ENCODE peak calls at places on chromosome X, in seven cellular contexts. One of them, this sample, is unnamed.

GRCh38 chrX:2870650-2871049 is 41.9 kb downstream of the GYG2 start:
- DNase-seq in GM04503: no peak
- DNase-seq in NCI-H510A: no peak
- DNase-seq in fibroblast of mammary gland: no peak
- DNase-seq in iPS-NIHi11: no peak
- DNase-seq in stimulated activated CD4-positive, alpha-beta T cell treated with anti-CD3 and anti-CD28 coated beads, Interleukin-2, amount 100 ng/mL, for 24 hours: no peak
- DNase-seq in NCI-H69: no peak
- DNase-seq in this sample: no peak

GRCh38 chrX:155046129-155046810 is 19.6 kb downstream of the FUNDC2 start:
- DNase-seq in NCI-H510A: no peak
- DNase-seq in iPS-NIHi11: no peak
- DNase-seq in NCI-H69: no peak
- DNase-seq in stimulated activated CD4-positive, alpha-beta T cell treated with anti-CD3 and anti-CD28 coated beads, Interleukin-2, amount 100 ng/mL, for 24 hours: no peak
- DNase-seq in fibroblast of mammary gland: no peak
- DNase-seq in GM04503: no peak
- DNase-seq in this sample: no peak

GRCh38 chrX:129678176-129678880 is 23.6 kb upstream of the APLN start:
- DNase-seq in iPS-NIHi11: peak; percentile 57
- DNase-seq in NCI-H510A: peak; percentile 59
- DNase-seq in stimulated activated CD4-positive, alpha-beta T cell treated with anti-CD3 and anti-CD28 coated beads, Interleukin-2, amount 100 ng/mL, for 24 hours: peak; percentile 46
- DNase-seq in NCI-H69: peak; percentile 87
- DNase-seq in GM04503: no peak
- DNase-seq in fibroblast of mammary gland: no peak
- DNase-seq in this sample: peak; percentile 65

GRCh38 chrX:54920610-54921426 is at the start of gene TRO:
- DNase-seq in stimulated activated CD4-positive, alpha-beta T cell treated with anti-CD3 and anti-CD28 coated beads, Interleukin-2, amount 100 ng/mL, for 24 hours: peak; percentile 5
- DNase-seq in fibroblast of mammary gland: no peak
- DNase-seq in NCI-H69: peak; percentile 63
- DNase-seq in iPS-NIHi11: peak; percentile 53
- DNase-seq in NCI-H510A: no peak
- DNase-seq in GM04503: no peak
- DNase-seq in this sample: no peak

GRCh38 chrX:140733766-140734342 is 24.3 kb downstream of the LINC00632 start:
- DNase-seq in NCI-H69: peak; percentile 48
- DNase-seq in iPS-NIHi11: peak; percentile 42
- DNase-seq in stimulated activated CD4-positive, alpha-beta T cell treated with anti-CD3 and anti-CD28 coated beads, Interleukin-2, amount 100 ng/mL, for 24 hours: no peak
- DNase-seq in NCI-H510A: no peak
- DNase-seq in fibroblast of mammary gland: peak; percentile 68
- DNase-seq in GM04503: peak; percentile 4
- DNase-seq in this sample: peak; percentile 15

GRCh38 chrX:68186552-68187262 is 246.6 kb downstream of the OPHN1 start:
- DNase-seq in NCI-H510A: no peak
- DNase-seq in GM04503: no peak
- DNase-seq in NCI-H69: no peak
- DNase-seq in fibroblast of mammary gland: peak; percentile 46
- DNase-seq in iPS-NIHi11: no peak
- DNase-seq in stimulated activated CD4-positive, alpha-beta T cell treated with anti-CD3 and anti-CD28 coated beads, Interleukin-2, amount 100 ng/mL, for 24 hours: no peak
- DNase-seq in this sample: no peak

GRCh38 chrX:4805559-4805958 is 1092.1 kb upstream of the PRKX start:
- DNase-seq in NCI-H69: no peak
- DNase-seq in NCI-H510A: no peak
- DNase-seq in GM04503: no peak
- DNase-seq in stimulated activated CD4-positive, alpha-beta T cell treated with anti-CD3 and anti-CD28 coated beads, Interleukin-2, amount 100 ng/mL, for 24 hours: no peak
- DNase-seq in fibroblast of mammary gland: no peak
- DNase-seq in iPS-NIHi11: no peak
- DNase-seq in this sample: no peak

GRCh38 chrX:77442728-77443127 is 4.5 kb upstream of the FGF16 start:
- DNase-seq in stimulated activated CD4-positive, alpha-beta T cell treated with anti-CD3 and anti-CD28 coated beads, Interleukin-2, amount 100 ng/mL, for 24 hours: no peak
- DNase-seq in iPS-NIHi11: no peak
- DNase-seq in GM04503: peak; percentile 36
- DNase-seq in NCI-H510A: no peak
- DNase-seq in NCI-H69: no peak
- DNase-seq in fibroblast of mammary gland: peak; percentile 79
- DNase-seq in this sample: no peak

GRCh38 chrX:153521034-153521433 is 3.6 kb downstream of the ATP2B3 start:
- DNase-seq in NCI-H510A: no peak
- DNase-seq in NCI-H69: peak; percentile 93
- DNase-seq in iPS-NIHi11: no peak
- DNase-seq in GM04503: no peak
- DNase-seq in fibroblast of mammary gland: peak; percentile 39
- DNase-seq in stimulated activated CD4-positive, alpha-beta T cell treated with anti-CD3 and anti-CD28 coated beads, Interleukin-2, amount 100 ng/mL, for 24 hours: no peak
- DNase-seq in this sample: no peak

GRCh38 chrX:16215660-16216059 is 48.4 kb downstream of the MAGEB17 start:
- DNase-seq in NCI-H510A: no peak
- DNase-seq in stimulated activated CD4-positive, alpha-beta T cell treated with anti-CD3 and anti-CD28 coated beads, Interleukin-2, amount 100 ng/mL, for 24 hours: no peak
- DNase-seq in fibroblast of mammary gland: no peak
- DNase-seq in GM04503: no peak
- DNase-seq in iPS-NIHi11: peak; percentile 25
- DNase-seq in NCI-H69: no peak
- DNase-seq in this sample: no peak

GRCh38 chrX:108131471-108131870 is 39.9 kb downstream of the ATG4A start:
- DNase-seq in stimulated activated CD4-positive, alpha-beta T cell treated with anti-CD3 and anti-CD28 coated beads, Interleukin-2, amount 100 ng/mL, for 24 hours: no peak
- DNase-seq in NCI-H510A: no peak
- DNase-seq in iPS-NIHi11: no peak
- DNase-seq in fibroblast of mammary gland: no peak
- DNase-seq in GM04503: no peak
- DNase-seq in NCI-H69: no peak
- DNase-seq in this sample: no peak

GRCh38 chrX:134929813-134930212 is 61.0 kb upstream of the SMIM10 start:
- DNase-seq in NCI-H510A: no peak
- DNase-seq in stimulated activated CD4-positive, alpha-beta T cell treated with anti-CD3 and anti-CD28 coated beads, Interleukin-2, amount 100 ng/mL, for 24 hours: no peak
- DNase-seq in NCI-H69: no peak
- DNase-seq in fibroblast of mammary gland: no peak
- DNase-seq in iPS-NIHi11: no peak
- DNase-seq in GM04503: no peak
- DNase-seq in this sample: no peak

GRCh38 chrX:9816094-9816700 is 30.0 kb downstream of the SHROOM2 start:
- DNase-seq in NCI-H510A: no peak
- DNase-seq in GM04503: no peak
- DNase-seq in stimulated activated CD4-positive, alpha-beta T cell treated with anti-CD3 and anti-CD28 coated beads, Interleukin-2, amount 100 ng/mL, for 24 hours: no peak
- DNase-seq in iPS-NIHi11: no peak
- DNase-seq in NCI-H69: peak; percentile 15
- DNase-seq in fibroblast of mammary gland: no peak
- DNase-seq in this sample: no peak

GRCh38 chrX:12891915-12892506 is 14.4 kb upstream of the TLR8 start:
- DNase-seq in NCI-H69: no peak
- DNase-seq in stimulated activated CD4-positive, alpha-beta T cell treated with anti-CD3 and anti-CD28 coated beads, Interleukin-2, amount 100 ng/mL, for 24 hours: no peak
- DNase-seq in GM04503: no peak
- DNase-seq in fibroblast of mammary gland: no peak
- DNase-seq in NCI-H510A: no peak
- DNase-seq in iPS-NIHi11: no peak
- DNase-seq in this sample: no peak

GRCh38 chrX:68708503-68709290 is 61.2 kb downstream of the STARD8 start:
- DNase-seq in NCI-H510A: no peak
- DNase-seq in iPS-NIHi11: no peak
- DNase-seq in stimulated activated CD4-positive, alpha-beta T cell treated with anti-CD3 and anti-CD28 coated beads, Interleukin-2, amount 100 ng/mL, for 24 hours: no peak
- DNase-seq in GM04503: no peak
- DNase-seq in NCI-H69: no peak
- DNase-seq in fibroblast of mammary gland: no peak
- DNase-seq in this sample: no peak

GRCh38 chrX:129540068-129540653 is at the start of gene OCRL:
- DNase-seq in stimulated activated CD4-positive, alpha-beta T cell treated with anti-CD3 and anti-CD28 coated beads, Interleukin-2, amount 100 ng/mL, for 24 hours: peak; percentile 68
- DNase-seq in NCI-H69: peak; percentile 82
- DNase-seq in fibroblast of mammary gland: peak; percentile 59
- DNase-seq in NCI-H510A: peak; percentile 30
- DNase-seq in iPS-NIHi11: peak; percentile 76
- DNase-seq in GM04503: no peak
- DNase-seq in this sample: peak; percentile 80

GRCh38 chrX:39475372-39475771 is 622.4 kb downstream of the BCOR start:
- DNase-seq in fibroblast of mammary gland: no peak
- DNase-seq in NCI-H510A: no peak
- DNase-seq in GM04503: no peak
- DNase-seq in stimulated activated CD4-positive, alpha-beta T cell treated with anti-CD3 and anti-CD28 coated beads, Interleukin-2, amount 100 ng/mL, for 24 hours: no peak
- DNase-seq in NCI-H69: peak; percentile 38
- DNase-seq in iPS-NIHi11: no peak
- DNase-seq in this sample: no peak

GRCh38 chrX:66022742-66023725 is 16.8 kb downstream of the VSIG4 start:
- DNase-seq in iPS-NIHi11: peak; percentile 16
- DNase-seq in NCI-H69: no peak
- DNase-seq in stimulated activated CD4-positive, alpha-beta T cell treated with anti-CD3 and anti-CD28 coated beads, Interleukin-2, amount 100 ng/mL, for 24 hours: no peak
- DNase-seq in fibroblast of mammary gland: no peak
- DNase-seq in GM04503: no peak
- DNase-seq in NCI-H510A: no peak
- DNase-seq in this sample: no peak

GRCh38 chrX:856901-857300 is 226.3 kb downstream of the SHOX start:
- DNase-seq in NCI-H69: no peak
- DNase-seq in iPS-NIHi11: no peak
- DNase-seq in fibroblast of mammary gland: no peak
- DNase-seq in stimulated activated CD4-positive, alpha-beta T cell treated with anti-CD3 and anti-CD28 coated beads, Interleukin-2, amount 100 ng/mL, for 24 hours: no peak
- DNase-seq in GM04503: no peak
- DNase-seq in NCI-H510A: no peak
- DNase-seq in this sample: no peak

GRCh38 chrX:109709129-109709631 is 23.9 kb downstream of the ACSL4 start:
- DNase-seq in GM04503: no peak
- DNase-seq in NCI-H510A: no peak
- DNase-seq in stimulated activated CD4-positive, alpha-beta T cell treated with anti-CD3 and anti-CD28 coated beads, Interleukin-2, amount 100 ng/mL, for 24 hours: no peak
- DNase-seq in fibroblast of mammary gland: peak; percentile 64
- DNase-seq in NCI-H69: no peak
- DNase-seq in iPS-NIHi11: peak; percentile 1
- DNase-seq in this sample: no peak

GRCh38 chrX:119984652-119985051 is 41.1 kb upstream of the NKAP start:
- DNase-seq in iPS-NIHi11: no peak
- DNase-seq in stimulated activated CD4-positive, alpha-beta T cell treated with anti-CD3 and anti-CD28 coated beads, Interleukin-2, amount 100 ng/mL, for 24 hours: no peak
- DNase-seq in NCI-H69: peak; percentile 50
- DNase-seq in fibroblast of mammary gland: no peak
- DNase-seq in GM04503: no peak
- DNase-seq in NCI-H510A: no peak
- DNase-seq in this sample: no peak

GRCh38 chrX:63363788-63364187 is 12.7 kb upstream of the SPIN4 start:
- DNase-seq in fibroblast of mammary gland: no peak
- DNase-seq in stimulated activated CD4-positive, alpha-beta T cell treated with anti-CD3 and anti-CD28 coated beads, Interleukin-2, amount 100 ng/mL, for 24 hours: no peak
- DNase-seq in iPS-NIHi11: no peak
- DNase-seq in GM04503: no peak
- DNase-seq in NCI-H69: no peak
- DNase-seq in NCI-H510A: no peak
- DNase-seq in this sample: no peak

GRCh38 chrX:136061302-136061701 is 76.1 kb downstream of the SLC9A6 start:
- DNase-seq in iPS-NIHi11: no peak
- DNase-seq in NCI-H510A: no peak
- DNase-seq in NCI-H69: no peak
- DNase-seq in stimulated activated CD4-positive, alpha-beta T cell treated with anti-CD3 and anti-CD28 coated beads, Interleukin-2, amount 100 ng/mL, for 24 hours: no peak
- DNase-seq in GM04503: no peak
- DNase-seq in fibroblast of mammary gland: no peak
- DNase-seq in this sample: no peak

GRCh38 chrX:53251307-53251706 is 26.3 kb upstream of the KDM5C start:
- DNase-seq in GM04503: peak; percentile 32
- DNase-seq in stimulated activated CD4-positive, alpha-beta T cell treated with anti-CD3 and anti-CD28 coated beads, Interleukin-2, amount 100 ng/mL, for 24 hours: no peak
- DNase-seq in iPS-NIHi11: no peak
- DNase-seq in NCI-H69: peak; percentile 8
- DNase-seq in NCI-H510A: no peak
- DNase-seq in fibroblast of mammary gland: peak; percentile 75
- DNase-seq in this sample: no peak

GRCh38 chrX:74492720-74493201 is 71.5 kb downstream of the SLC16A2 start:
- DNase-seq in stimulated activated CD4-positive, alpha-beta T cell treated with anti-CD3 and anti-CD28 coated beads, Interleukin-2, amount 100 ng/mL, for 24 hours: peak; percentile 31
- DNase-seq in NCI-H69: peak; percentile 3
- DNase-seq in GM04503: no peak
- DNase-seq in NCI-H510A: no peak
- DNase-seq in fibroblast of mammary gland: peak; percentile 1
- DNase-seq in iPS-NIHi11: peak; percentile 12
- DNase-seq in this sample: peak; percentile 40

GRCh38 chrX:152817082-152817744 is 13.3 kb downstream of the CETN2 start:
- DNase-seq in NCI-H69: peak; percentile 17
- DNase-seq in GM04503: no peak
- DNase-seq in NCI-H510A: no peak
- DNase-seq in fibroblast of mammary gland: peak; percentile 53
- DNase-seq in iPS-NIHi11: peak; percentile 33
- DNase-seq in stimulated activated CD4-positive, alpha-beta T cell treated with anti-CD3 and anti-CD28 coated beads, Interleukin-2, amount 100 ng/mL, for 24 hours: peak; percentile 11
- DNase-seq in this sample: no peak

GRCh38 chrX:150544222-150544787 is 24.1 kb upstream of the MTM1 start:
- DNase-seq in iPS-NIHi11: peak; percentile 36
- DNase-seq in fibroblast of mammary gland: no peak
- DNase-seq in GM04503: no peak
- DNase-seq in NCI-H69: no peak
- DNase-seq in NCI-H510A: no peak
- DNase-seq in stimulated activated CD4-positive, alpha-beta T cell treated with anti-CD3 and anti-CD28 coated beads, Interleukin-2, amount 100 ng/mL, for 24 hours: no peak
- DNase-seq in this sample: no peak

GRCh38 chrX:115459883-115460564 is 101.0 kb upstream of the PLS3 start:
- DNase-seq in NCI-H510A: no peak
- DNase-seq in GM04503: no peak
- DNase-seq in iPS-NIHi11: no peak
- DNase-seq in stimulated activated CD4-positive, alpha-beta T cell treated with anti-CD3 and anti-CD28 coated beads, Interleukin-2, amount 100 ng/mL, for 24 hours: no peak
- DNase-seq in fibroblast of mammary gland: no peak
- DNase-seq in NCI-H69: no peak
- DNase-seq in this sample: no peak

GRCh38 chrX:26083093-26083492 is 55.0 kb upstream of the MAGEB18 start:
- DNase-seq in stimulated activated CD4-positive, alpha-beta T cell treated with anti-CD3 and anti-CD28 coated beads, Interleukin-2, amount 100 ng/mL, for 24 hours: no peak
- DNase-seq in NCI-H69: no peak
- DNase-seq in NCI-H510A: no peak
- DNase-seq in iPS-NIHi11: no peak
- DNase-seq in GM04503: no peak
- DNase-seq in fibroblast of mammary gland: no peak
- DNase-seq in this sample: no peak

GRCh38 chrX:78543281-78543680 is 115.8 kb downstream of the RTL3 start:
- DNase-seq in NCI-H69: no peak
- DNase-seq in fibroblast of mammary gland: no peak
- DNase-seq in stimulated activated CD4-positive, alpha-beta T cell treated with anti-CD3 and anti-CD28 coated beads, Interleukin-2, amount 100 ng/mL, for 24 hours: no peak
- DNase-seq in GM04503: no peak
- DNase-seq in iPS-NIHi11: no peak
- DNase-seq in NCI-H510A: no peak
- DNase-seq in this sample: no peak

GRCh38 chrX:46628406-46629371 is 55.1 kb downstream of the CHST7 start:
- DNase-seq in GM04503: no peak
- DNase-seq in NCI-H510A: no peak
- DNase-seq in iPS-NIHi11: no peak
- DNase-seq in stimulated activated CD4-positive, alpha-beta T cell treated with anti-CD3 and anti-CD28 coated beads, Interleukin-2, amount 100 ng/mL, for 24 hours: peak; percentile 14
- DNase-seq in fibroblast of mammary gland: peak; percentile 81
- DNase-seq in NCI-H69: no peak
- DNase-seq in this sample: peak; percentile 51

GRCh38 chrX:41381685-41382084 is 47.7 kb downstream of the DDX3X start:
- DNase-seq in GM04503: peak; percentile 37
- DNase-seq in fibroblast of mammary gland: peak; percentile 97
- DNase-seq in stimulated activated CD4-positive, alpha-beta T cell treated with anti-CD3 and anti-CD28 coated beads, Interleukin-2, amount 100 ng/mL, for 24 hours: no peak
- DNase-seq in NCI-H69: no peak
- DNase-seq in iPS-NIHi11: peak; percentile 21
- DNase-seq in NCI-H510A: no peak
- DNase-seq in this sample: no peak

GRCh38 chrX:9340619-9341304 is 124.1 kb upstream of the TBL1X start:
- DNase-seq in iPS-NIHi11: peak; percentile 13
- DNase-seq in NCI-H69: peak; percentile 13
- DNase-seq in fibroblast of mammary gland: peak; percentile 42
- DNase-seq in NCI-H510A: no peak
- DNase-seq in stimulated activated CD4-positive, alpha-beta T cell treated with anti-CD3 and anti-CD28 coated beads, Interleukin-2, amount 100 ng/mL, for 24 hours: no peak
- DNase-seq in GM04503: no peak
- DNase-seq in this sample: peak; percentile 67

GRCh38 chrX:47843363-47843762 is 6.7 kb downstream of the ZNF81 start:
- DNase-seq in iPS-NIHi11: no peak
- DNase-seq in NCI-H510A: no peak
- DNase-seq in stimulated activated CD4-positive, alpha-beta T cell treated with anti-CD3 and anti-CD28 coated beads, Interleukin-2, amount 100 ng/mL, for 24 hours: no peak
- DNase-seq in GM04503: no peak
- DNase-seq in NCI-H69: no peak
- DNase-seq in fibroblast of mammary gland: no peak
- DNase-seq in this sample: no peak

This sample was measured in B cell.